ENCODE peak calls at places on chromosomes 4 and X, in seven cellular contexts. U is fibroblast of lung, N is endodermal cell, S is heart right ventricle, I is choroid plexus epithelial cell, P is epithelial cell of esophagus, R is WERI-Rb-1. O is an unnamed sample.

GRCh38 chr4:13860126-13860525 is 232.6 kb upstream of the BOD1L1 start:
- DNase-seq in U (no peak), N (peak), P (no peak), R (no peak), S (no peak), I (peak), O (no peak)

GRCh38 chr4:81675785-81676427 is 204.2 kb upstream of the RASGEF1B start:
- DNase-seq in P (no peak), I (no peak), N (no peak), S (no peak), R (no peak), U (peak), O (no peak)

GRCh38 chr4:30719363-30720020 is 677 bp upstream of the PCDH7 start:
- DNase-seq in U (peak), I (peak), P (peak), R (peak), S (peak), N (peak), O (peak)

GRCh38 chr4:5798447-5798846 is 87.4 kb downstream of the EVC start:
- DNase-seq in U (no peak), R (no peak), P (no peak), I (no peak), N (no peak), S (peak), O (no peak)

GRCh38 chr4:4585012-4585670 is 43.3 kb upstream of the STX18 start:
- DNase-seq in P (peak), U (peak), I (peak), S (no peak), N (no peak), R (no peak), O (peak)

GRCh38 chr4:106595906-106596305 is 227.3 kb upstream of the GIMD1 start:
- DNase-seq in I (no peak), P (no peak), S (no peak), U (no peak), N (no peak), R (no peak), O (no peak)

GRCh38 chr4:128342762-128343161 is 55.1 kb upstream of the PGRMC2 start:
- DNase-seq in I (no peak), R (no peak), P (no peak), S (no peak), N (no peak), U (no peak), O (no peak)

GRCh38 chrX:24145340-24146186 is 4.0 kb upstream of the ZFX start:
- DNase-seq in S (no peak), R (no peak), N (no peak), U (peak), I (peak), P (peak), O (peak)

GRCh38 chr4:180695851-180696250 is 1547.4 kb upstream of the TENM3 start:
- DNase-seq in S (no peak), N (no peak), R (no peak), P (peak), U (peak), I (peak), O (peak)

GRCh38 chrX:126701380-126701779 is 118.1 kb upstream of the PRR32 start:
- DNase-seq in I (no peak), U (no peak), P (no peak), N (no peak), R (no peak), S (no peak), O (no peak)

GRCh38 chrX:45668686-45669443 is 468.2 kb upstream of the DIPK2B start:
- DNase-seq in S (no peak), N (no peak), U (peak), R (no peak), P (peak), I (peak), O (peak)

GRCh38 chr4:95761871-95762270 is 78.0 kb upstream of the PDHA2 start:
- DNase-seq in N (no peak), I (peak), R (no peak), P (peak), U (no peak), S (no peak), O (no peak)

GRCh38 chrX:8987672-8988250 is 46.2 kb downstream of the FAM9B start:
- DNase-seq in U (no peak), N (no peak), R (no peak), P (peak), I (no peak), S (no peak), O (no peak)

GRCh38 chr4:76545161-76545884 is 110.3 kb downstream of the SHROOM3 start:
- DNase-seq in U (no peak), I (peak), S (no peak), P (no peak), R (no peak), N (no peak), O (no peak)

GRCh38 chr4:25030283-25031076 is at the start of gene LGI2:
- DNase-seq in N (peak), S (peak), P (peak), I (peak), R (peak), U (no peak), O (no peak)

GRCh38 chr4:77040856-77041576 is 34.8 kb downstream of the CCNI start:
- DNase-seq in U (peak), R (no peak), N (no peak), P (peak), S (no peak), I (peak), O (no peak)

GRCh38 chr4:90943311-90943710 is 816.1 kb downstream of the CCSER1 start:
- DNase-seq in R (no peak), U (peak), N (no peak), P (peak), I (peak), S (no peak), O (no peak)

GRCh38 chr4:105191621-105192210 is 45.0 kb downstream of the TET2 start:
- DNase-seq in S (no peak), U (no peak), P (peak), N (no peak), R (peak), I (peak), O (peak)

GRCh38 chrX:71367396-71367795 is 1.2 kb downstream of the TAF1 start:
- DNase-seq in P (no peak), N (no peak), U (no peak), I (peak), S (no peak), R (no peak), O (no peak)

GRCh38 chr4:121307441-121308327 is 73.1 kb downstream of the QRFPR start:
- DNase-seq in P (peak), U (peak), N (peak), I (peak), S (no peak), R (peak), O (peak)

GRCh38 chr4:85717847-85718246 is 242.9 kb downstream of the ARHGAP24 start:
- DNase-seq in R (no peak), S (no peak), I (no peak), U (no peak), N (no peak), P (peak), O (no peak)

GRCh38 chr4:19074061-19074460 is 1052.5 kb upstream of the LCORL start:
- DNase-seq in N (no peak), R (no peak), I (no peak), P (no peak), S (no peak), U (no peak), O (no peak)

GRCh38 chr4:7054106-7054880 is 11.1 kb downstream of the TADA2B start:
- DNase-seq in U (no peak), S (no peak), R (no peak), I (no peak), P (no peak), N (peak), O (no peak)

GRCh38 chr4:120331486-120332281 is 265.0 kb upstream of the MAD2L1 start:
- DNase-seq in P (peak), R (no peak), U (peak), N (no peak), I (no peak), S (no peak), O (no peak)

GRCh38 chrX:13864264-13864663 is 47.4 kb upstream of the GPM6B start:
- DNase-seq in I (no peak), S (no peak), R (no peak), N (no peak), P (peak), U (peak), O (no peak)

GRCh38 chrX:110472265-110472664 is 113.6 kb downstream of the RTL9 start:
- DNase-seq in U (no peak), I (no peak), R (no peak), S (no peak), N (no peak), P (no peak), O (no peak)

GRCh38 chrX:134599173-134599914 is 58.9 kb downstream of the PLAC1 start:
- DNase-seq in N (no peak), P (no peak), U (peak), R (no peak), I (peak), S (no peak), O (no peak)

GRCh38 chr4:21569638-21570037 is 378.9 kb downstream of the KCNIP4 start:
- DNase-seq in N (no peak), R (no peak), S (no peak), I (peak), U (no peak), P (no peak), O (no peak)

GRCh38 chr4:149077142-149077541 is 634.9 kb upstream of the NR3C2 start:
- DNase-seq in P (no peak), R (no peak), S (no peak), N (no peak), U (no peak), I (no peak), O (no peak)

GRCh38 chrX:7204619-7205018 is 56.7 kb upstream of the PUDP start:
- DNase-seq in N (no peak), U (no peak), I (no peak), S (no peak), P (no peak), R (no peak), O (no peak)

GRCh38 chr4:105122334-105122733 is 24.3 kb upstream of the TET2 start:
- DNase-seq in S (no peak), I (peak), N (peak), U (peak), R (no peak), P (peak), O (peak)

GRCh38 chr4:72473434-72473900 is 95.6 kb downstream of the ADAMTS3 start:
- DNase-seq in N (no peak), R (no peak), P (no peak), U (peak), I (peak), S (no peak), O (no peak)

GRCh38 chr4:26022346-26022891 is 108.4 kb downstream of the SMIM20 start:
- DNase-seq in P (peak), R (no peak), S (no peak), I (peak), N (no peak), U (peak), O (peak)

GRCh38 chr4:30744386-30744785 is 24.2 kb downstream of the PCDH7 start:
- DNase-seq in P (no peak), N (no peak), U (no peak), S (no peak), I (no peak), R (no peak), O (no peak)

GRCh38 chrX:115948018-115948923 is 222.3 kb upstream of the AGTR2 start:
- DNase-seq in S (no peak), U (no peak), N (peak), P (no peak), R (peak), I (no peak), O (no peak)
- TF ChIP-seq CTCF in S (no peak), U (no peak), N (peak), P (no peak), R (peak), I (no peak), O (no peak)

DNA sequence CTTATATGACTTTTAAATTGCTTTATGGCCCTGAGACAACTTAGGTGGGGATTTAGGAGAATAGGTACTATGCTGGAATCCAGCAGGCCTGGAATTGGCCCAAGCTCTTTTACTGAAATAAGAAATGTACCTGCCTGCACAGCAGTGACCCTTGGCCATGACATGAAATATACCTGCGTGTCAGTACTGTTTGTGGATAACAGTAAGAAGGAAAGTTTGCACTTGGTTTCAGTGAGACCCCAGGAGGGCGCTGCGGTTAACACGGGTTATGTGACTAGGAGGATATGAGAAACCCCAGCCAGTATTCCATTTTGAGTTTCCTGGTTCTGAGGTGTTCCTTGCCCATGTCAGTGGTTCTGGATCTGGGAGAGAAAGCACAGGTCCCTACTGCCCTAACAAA is 5.3 kb downstream of the MTM1 start:
- DNase-seq in P (no peak), N (no peak), I (no peak), U (no peak), R (no peak), S (no peak), O (no peak)
- TF ChIP-seq CTCF in P (no peak), N (peak), I (no peak), U (no peak), R (no peak), S (no peak), O (no peak)

GRCh38 chr4:188783160-188783559 is 643.9 kb downstream of the TRIML1 start:
- DNase-seq in P (no peak), U (no peak), S (no peak), R (no peak), I (no peak), N (no peak), O (no peak)

GRCh38 chr4:188780686-188781085 is 641.4 kb downstream of the TRIML1 start:
- DNase-seq in P (no peak), S (no peak), U (no peak), R (no peak), N (no peak), I (no peak), O (peak)

GRCh38 chr4:188783606-188784157 is 644.4 kb downstream of the TRIML1 start:
- DNase-seq in R (no peak), I (no peak), N (no peak), U (peak), S (no peak), P (no peak), O (no peak)

GRCh38 chr4:188780028-188780427 is 640.8 kb downstream of the TRIML1 start:
- DNase-seq in P (no peak), U (no peak), I (peak), R (no peak), S (no peak), N (no peak), O (no peak)

DNA sequence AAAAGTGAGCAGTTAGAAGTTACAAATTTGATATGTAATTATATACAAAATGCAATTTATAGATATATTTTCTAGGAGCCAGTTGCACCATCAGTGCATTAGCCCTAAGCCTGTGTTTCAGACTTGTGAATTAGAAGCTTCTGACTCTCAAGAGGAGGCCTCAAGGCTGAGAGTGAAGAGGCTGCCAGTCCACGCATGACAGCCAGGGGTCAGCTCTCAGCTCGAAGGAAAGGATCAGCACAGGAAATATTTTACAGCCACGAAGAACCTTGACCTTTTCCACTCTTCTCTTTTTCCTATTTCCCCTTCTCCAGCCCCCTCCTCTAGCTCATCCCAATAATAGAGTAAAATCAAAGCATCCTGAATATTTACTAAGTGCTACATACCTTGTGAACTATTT is 642.4 kb downstream of the TRIML1 start:
- DNase-seq in R (peak), I (peak), S (no peak), P (peak), N (peak), U (peak), O (no peak)
- TF ChIP-seq CTCF in R (peak), I (peak), S (peak), P (peak), N (peak), U (peak), O (peak)

DNA sequence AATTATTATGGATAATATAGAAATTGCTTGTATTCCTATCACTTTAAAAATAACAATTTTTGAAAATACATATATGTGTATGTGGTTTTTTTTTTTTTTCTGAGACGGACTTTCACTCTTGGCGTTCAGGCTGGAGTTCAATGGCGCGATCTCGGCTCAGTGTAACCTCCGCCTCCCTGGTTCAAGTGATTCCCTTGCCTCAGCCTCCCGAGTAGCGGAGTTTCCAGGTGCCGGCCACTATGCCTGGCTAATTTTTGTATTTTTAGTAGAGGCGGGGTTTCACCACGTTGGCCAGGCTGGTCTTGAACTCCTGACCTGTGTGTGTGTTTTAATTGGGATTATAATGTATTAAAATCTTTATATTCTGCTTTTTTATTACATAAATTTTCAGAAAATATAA is 97.9 kb upstream of the NUDT6 start:
- DNase-seq in R (no peak), S (no peak), P (no peak), N (no peak), I (no peak), U (no peak), O (no peak)
- TF ChIP-seq CTCF in R (no peak), S (no peak), P (no peak), N (no peak), I (no peak), U (no peak), O (no peak)

DNA sequence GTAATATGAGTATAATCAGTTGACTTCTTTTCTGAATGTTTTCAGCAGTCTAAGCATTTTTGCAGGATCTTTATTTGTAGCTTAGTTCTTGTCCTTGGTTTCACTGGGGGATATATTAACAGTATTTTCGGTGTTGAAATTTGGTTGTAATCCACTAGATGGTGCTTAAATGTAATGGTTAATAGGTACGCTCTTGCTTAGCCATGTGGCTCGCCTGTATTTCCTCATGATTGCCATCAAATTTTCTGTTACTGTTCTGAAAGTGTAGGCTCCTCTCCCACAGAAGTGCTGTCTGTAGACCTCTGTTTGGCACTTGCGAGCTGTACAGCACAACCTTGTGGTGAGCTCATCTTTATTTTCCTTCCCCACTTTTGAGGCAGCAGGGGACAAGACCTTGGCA is 3.9 kb upstream of the FAAH2 start:
- DNase-seq in P (peak), S (no peak), U (no peak), I (no peak), R (no peak), N (no peak), O (no peak)
- TF ChIP-seq CTCF in P (no peak), S (no peak), U (no peak), I (no peak), R (no peak), N (peak), O (no peak)

GRCh38 chrX:123450217-123450616 is 266.1 kb downstream of the GRIA3 start:
- DNase-seq in I (peak), R (no peak), N (peak), P (peak), S (no peak), U (peak), O (no peak)
- TF ChIP-seq CTCF in I (peak), R (peak), N (peak), P (peak), S (peak), U (peak), O (peak)